ENCODE peak calls at places on chromosomes 7 and 10, in five cellular contexts. W is neural progenitor cell, T is upper lobe of right lung, R is cardiac muscle cell, A is transverse colon. H is an unnamed sample.

GRCh38 chr7:37432240-37432917 is 16.3 kb downstream of the ELMO1 start:
- DNase-seq in W (no peak), T (no peak), R (no peak), A (no peak), H (no peak)

GRCh38 chr7:70434376-70434775 is 697.6 kb upstream of the GALNT17 start:
- DNase-seq in W (no peak), T (no peak), R (no peak), A (no peak), H (no peak)

GRCh38 chr10:88553116-88553752 is 29.9 kb downstream of the RNLS start:
- DNase-seq in W (peak; percentile 61), T (no peak), R (peak; percentile 55), A (peak; percentile 41), H (peak; percentile 37)

GRCh38 chr7:88758355-88759215 is 915 bp upstream of the ZNF804B start:
- DNase-seq in W (peak; percentile 71), T (peak; percentile 55), R (peak; percentile 61), A (no peak), H (peak; percentile 28)

GRCh38 chr10:74548676-74549075 is 277.7 kb upstream of the KAT6B start:
- DNase-seq in W (no peak), T (no peak), R (no peak), A (no peak), H (no peak)

GRCh38 chr10:66176772-66177171 is 749.1 kb upstream of the LRRTM3 start:
- DNase-seq in W (no peak), T (no peak), R (no peak), A (no peak), H (no peak)

GRCh38 chr10:14382022-14382421 is 51.3 kb upstream of the FRMD4A start:
- DNase-seq in W (no peak), T (no peak), R (no peak), A (no peak), H (no peak)

GRCh38 chr10:70811881-70812280 is 3.9 kb upstream of the SGPL1 start:
- DNase-seq in W (no peak), T (no peak), R (no peak), A (no peak), H (no peak)

GRCh38 chr7:36895112-36895511 is 170.8 kb upstream of the AOAH start:
- DNase-seq in W (no peak), T (no peak), R (no peak), A (no peak), H (no peak)

GRCh38 chr10:43862756-43863155 is 214.1 kb upstream of the ZNF32 start:
- DNase-seq in W (no peak), T (no peak), R (no peak), A (no peak), H (no peak)

GRCh38 chr7:50206521-50207250 is 97.8 kb upstream of the IKZF1 start:
- DNase-seq in W (no peak), T (no peak), R (no peak), A (peak; percentile 24), H (no peak)

GRCh38 chr10:70695241-70696030 is 23.1 kb downstream of the ADAMTS14 start:
- DNase-seq in W (no peak), T (no peak), R (no peak), A (no peak), H (no peak)

GRCh38 chr10:124827474-124827873 is 25.9 kb downstream of the ABRAXAS2 start:
- DNase-seq in W (no peak), T (no peak), R (no peak), A (no peak), H (no peak)

GRCh38 chr10:121999301-121999700 is 10.3 kb downstream of the TACC2 start:
- DNase-seq in W (no peak), T (no peak), R (no peak), A (no peak), H (no peak)

GRCh38 chr10:117148284-117148683 is 10.2 kb upstream of the VAX1 start:
- DNase-seq in W (no peak), T (no peak), R (no peak), A (no peak), H (no peak)

GRCh38 chr7:27939893-27940292 is 199.9 kb downstream of the TAX1BP1 start:
- DNase-seq in W (no peak), T (no peak), R (no peak), A (no peak), H (no peak)

GRCh38 chr7:94391716-94392390 is 2.8 kb upstream of the COL1A2 start:
- DNase-seq in W (peak; percentile 49), T (no peak), R (peak; percentile 56), A (no peak), H (peak; percentile 40)

GRCh38 chr10:29304259-29305030 is 15.6 kb downstream of the LYZL1 start:
- DNase-seq in W (peak; percentile 82), T (no peak), R (peak; percentile 81), A (peak; percentile 41), H (peak; percentile 40)

GRCh38 chr10:7054915-7055314 is 355.9 kb downstream of the SFMBT2 start:
- DNase-seq in W (peak; percentile 48), T (no peak), R (peak; percentile 7), A (no peak), H (no peak)
- TF ChIP-seq CTCF in W (peak; percentile 49), T (peak; percentile 6), R (no peak), A (no peak), H (peak; percentile 13)

DNA sequence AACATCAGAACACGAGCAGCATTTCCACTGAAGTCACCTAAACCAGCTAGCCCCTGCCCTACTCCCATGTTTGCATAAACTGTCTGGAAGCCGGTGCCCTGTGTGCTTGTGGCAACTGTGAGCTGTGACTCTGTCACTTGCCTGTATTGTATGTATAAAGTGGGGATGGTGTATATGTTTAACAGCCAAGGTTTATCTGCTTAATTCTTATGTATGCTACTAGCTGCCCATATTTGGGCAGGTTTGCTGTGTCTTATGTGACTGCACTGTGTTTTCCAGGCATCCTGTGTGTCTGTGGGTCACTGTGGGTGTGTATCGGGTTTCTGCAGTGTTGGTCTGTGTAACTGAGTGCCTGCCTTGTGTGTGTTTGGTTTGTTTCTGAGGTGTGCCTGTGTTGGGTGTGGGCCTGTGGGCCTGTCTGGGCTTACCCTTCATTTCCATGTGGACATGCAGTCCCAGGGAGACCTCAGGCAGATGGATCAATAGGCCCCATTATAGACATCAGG is 9.3 kb downstream of the LBX1 start:
- DNase-seq in W (no peak), T (no peak), R (no peak), A (no peak), H (no peak)
- H3K4me1 ChIP-seq in W (peaks cover 25% of the 10 kb centered on the region), T (peaks cover 32% of the 10 kb centered on the region), R (peaks cover 6% of the 10 kb centered on the region), A (peaks cover 6% of the 10 kb centered on the region), H (peaks cover 21% of the 10 kb centered on the region)

GRCh38 chr10:79403441-79404230 is 41.8 kb downstream of the ZCCHC24 start:
- DNase-seq in W (peak; percentile 61), T (peak; percentile 65), R (no peak), A (no peak), H (peak; percentile 73)
- H3K4me3 ChIP-seq in W (no peak overlapping the region), T (no peak overlapping the region), R (no peak overlapping the region), A (no peak overlapping the region), H (no peak overlapping the region)

GRCh38 chr7:29371472-29371871 is 176.9 kb downstream of the CHN2 start:
- DNase-seq in W (no peak), T (no peak), R (no peak), A (no peak), H (no peak)
- TF ChIP-seq CTCF in W (no peak), T (no peak), R (no peak), A (no peak), H (no peak)

GRCh38 chr7:69109879-69110278 is 488.4 kb upstream of the AUTS2 start:
- DNase-seq in W (no peak), T (no peak), R (no peak), A (no peak), H (no peak)
- H3K4me1 ChIP-seq in W (no peaks in the 10 kb centered on the region), T (no peaks in the 10 kb centered on the region), R (no peaks in the 10 kb centered on the region), A (no peaks in the 10 kb centered on the region), H (no peaks in the 10 kb centered on the region)

DNA sequence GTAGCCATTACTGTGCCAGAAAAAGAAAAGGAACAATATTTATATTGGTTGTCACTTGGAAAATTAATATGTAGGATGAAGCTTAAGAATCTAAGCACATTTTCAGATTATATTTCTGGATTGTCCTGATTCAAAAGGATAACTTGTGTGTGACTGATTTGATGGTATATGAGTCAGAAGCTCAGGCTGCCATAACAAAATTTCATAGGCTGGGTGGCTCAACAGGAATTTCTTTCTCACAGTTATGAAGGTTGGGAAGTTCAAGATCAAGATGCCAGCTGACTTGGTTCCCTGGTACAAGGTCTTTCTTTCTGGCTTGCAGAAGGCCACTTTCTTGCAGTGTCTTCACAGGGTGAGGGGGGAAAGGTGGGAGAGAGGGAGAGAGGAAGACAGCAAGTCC is 108.5 kb downstream of the ST7 start:
- DNase-seq in W (no peak), T (no peak), R (no peak), A (no peak), H (no peak)
- H3K4me3 ChIP-seq in W (no peak overlapping the region), T (no peak overlapping the region), R (no peak overlapping the region), A (no peak overlapping the region), H (no peak overlapping the region)

GRCh38 chr10:62374862-62375710 is 917 bp downstream of the ZNF365 start:
- DNase-seq in W (no peak), T (no peak), R (peak; percentile 5), A (no peak), H (no peak)
- TF ChIP-seq CTCF in W (no peak), T (no peak), R (no peak), A (no peak), H (no peak)